ENCODE peak calls at places on chromosomes 12 and 14, in nine cellular contexts. C is osteocyte; Z is sciatic nerve; Q is activated CD4-positive, alpha-beta T cell treated with anti-CD3 and anti-CD28 coated beads for 4 hours; Y is tibial nerve; S is NCI-H2029 treated with DMSO at 0.1 percent for 48 hours; U is amygdala; D is HFFc6; E is Peyer's patch. O is an unnamed sample.

GRCh38 chr14:67473290-67474082 is 15.0 kb downstream of the TMEM229B start:
- DNase-seq in Q (no peak), E (no peak), Z (no peak), D (no peak), Y (no peak), C (no peak), U (no peak), S (no peak), O (no peak)

GRCh38 chr12:18146375-18146774 is 56.4 kb upstream of the RERGL start:
- DNase-seq in U (no peak), Q (no peak), Z (no peak), D (no peak), S (no peak), Y (no peak), E (no peak), C (no peak), O (no peak)

GRCh38 chr14:23572841-23573240 is 5.2 kb upstream of the AP1G2 start:
- DNase-seq in D (no peak), Q (no peak), C (no peak), Z (no peak), S (no peak), Y (no peak), E (no peak), U (no peak), O (no peak)

GRCh38 chr12:57476162-57476992 is 3.3 kb downstream of the ARHGAP9 start:
- DNase-seq in Y (no peak), D (no peak), C (peak), U (no peak), Z (no peak), E (peak), Q (peak), S (no peak), O (no peak)

GRCh38 chr14:72651081-72651480 is 242.8 kb downstream of the DPF3 start:
- DNase-seq in Z (no peak), E (no peak), S (no peak), D (no peak), C (no peak), Q (no peak), U (no peak), Y (no peak), O (peak)

GRCh38 chr12:74890237-74890599 is 319.4 kb downstream of the KCNC2 start:
- DNase-seq in S (no peak), U (no peak), D (peak), C (no peak), Y (no peak), Q (no peak), E (no peak), Z (no peak), O (no peak)

GRCh38 chr12:77347009-77347408 is 281.6 kb upstream of the E2F7 start:
- DNase-seq in Z (no peak), Q (no peak), D (no peak), E (no peak), C (no peak), S (no peak), Y (no peak), U (no peak), O (no peak)

GRCh38 chr14:76812093-76812421 is 625 bp downstream of the ANGEL1 start:
- DNase-seq in Q (peak), U (no peak), Y (no peak), C (no peak), D (no peak), Z (no peak), S (no peak), E (no peak), O (no peak)

GRCh38 chr12:69069479-69069878 is 136.5 kb upstream of the CPM start:
- DNase-seq in E (no peak), Q (no peak), Z (no peak), C (no peak), U (no peak), D (no peak), Y (no peak), S (no peak), O (no peak)

GRCh38 chr14:48251290-48251689 is 575.9 kb upstream of the MDGA2 start:
- DNase-seq in Y (no peak), C (no peak), Q (no peak), D (no peak), Z (no peak), E (no peak), U (no peak), S (no peak), O (no peak)

GRCh38 chr14:98229676-98230366 is 1042.2 kb downstream of the BCL11B start:
- DNase-seq in E (no peak), S (no peak), Z (no peak), C (peak), Y (no peak), Q (no peak), U (no peak), D (no peak), O (no peak)

GRCh38 chr12:12718853-12719252 is 1.7 kb downstream of the CDKN1B start:
- DNase-seq in E (no peak), Y (no peak), S (peak), U (no peak), Q (no peak), Z (no peak), C (no peak), D (no peak), O (peak)

GRCh38 chr12:124610629-124611558 is 43.5 kb upstream of the NCOR2 start:
- DNase-seq in Q (no peak), Z (no peak), U (no peak), E (no peak), D (no peak), C (no peak), Y (no peak), S (no peak), O (no peak)

GRCh38 chr14:68972507-68973272 is 6.4 kb downstream of the ACTN1 start:
- DNase-seq in E (no peak), Z (no peak), U (no peak), S (no peak), Q (no peak), Y (no peak), D (no peak), C (no peak), O (no peak)

GRCh38 chr12:57600395-57600794 is 4.2 kb upstream of the DTX3 start:
- DNase-seq in S (no peak), Z (no peak), E (no peak), Q (no peak), C (no peak), U (no peak), Y (no peak), D (no peak), O (no peak)

GRCh38 chr12:43937947-43938346 is 102.1 kb downstream of the TMEM117 start:
- DNase-seq in E (no peak), S (no peak), U (no peak), Z (no peak), Y (no peak), D (no peak), Q (no peak), C (no peak), O (peak)

GRCh38 chr12:109739747-109740693 is 26.4 kb downstream of the FAM222A start:
- DNase-seq in U (no peak), C (no peak), Y (peak), Q (no peak), E (peak), Z (peak), D (no peak), S (no peak), O (peak)

GRCh38 chr12:112936264-112936663 is 2.0 kb upstream of the OAS3 start:
- DNase-seq in U (no peak), Q (no peak), E (no peak), Z (no peak), C (peak), Y (no peak), D (no peak), S (no peak), O (no peak)

GRCh38 chr14:104972301-104973211 is 5.6 kb downstream of the AHNAK2 start:
- DNase-seq in E (peak), Z (no peak), Y (no peak), C (peak), Q (no peak), D (no peak), S (no peak), U (no peak), O (peak)

GRCh38 chr12:20463920-20464524 is 95.7 kb downstream of the PDE3A start:
- DNase-seq in Y (no peak), E (no peak), Q (no peak), D (peak), U (no peak), Z (no peak), S (no peak), C (no peak), O (no peak)

GRCh38 chr14:95037273-95037672 is 120.1 kb downstream of the DICER1 start:
- DNase-seq in U (no peak), Y (no peak), Q (no peak), E (peak), S (no peak), D (no peak), C (peak), Z (no peak), O (no peak)

GRCh38 chr12:121748218-121748570 is 35.6 kb downstream of the TMEM120B start:
- DNase-seq in S (no peak), U (no peak), C (no peak), D (no peak), Z (no peak), E (no peak), Q (no peak), Y (no peak), O (peak)

GRCh38 chr14:70731447-70732239 is 77.7 kb downstream of the MAP3K9 start:
- DNase-seq in E (no peak), Q (no peak), Z (no peak), Y (no peak), U (no peak), C (no peak), D (no peak), S (no peak), O (no peak)

GRCh38 chr14:26081043-26081442 is 516.8 kb downstream of the NOVA1 start:
- DNase-seq in Z (no peak), U (no peak), Y (no peak), Q (no peak), S (no peak), E (no peak), D (no peak), C (no peak), O (no peak)

GRCh38 chr14:77128414-77128891 is 13.1 kb downstream of the ZDHHC22 start:
- DNase-seq in S (no peak), C (no peak), Y (no peak), E (no peak), Q (no peak), D (no peak), U (no peak), Z (no peak), O (no peak)

GRCh38 chr12:19222566-19222965 is 93.0 kb downstream of the PLEKHA5 start:
- DNase-seq in S (no peak), Z (no peak), Y (no peak), U (no peak), D (no peak), Q (no peak), C (no peak), E (no peak), O (no peak)

O was measured in BE2C.